ENCODE peak calls at places on chromosomes 12 and 14, in seven cellular contexts. One of them, this sample, is unnamed.
A peak's percentile ranks its signal among the peaks of the same experiment; 100 is the strongest.

GRCh38 chr14:89186850-89187376 is 230.1 kb downstream of the FOXN3 start:
- DNase-seq in anterior cingulate cortex: no peak
- DNase-seq in stimulated activated CD8-positive, alpha-beta memory T cell treated with anti-CD3 and anti-CD28 coated beads, Interleukin-15, amount 100 ng/mL, for 24 hours: no peak
- DNase-seq in H9: no peak
- DNase-seq in T follicular helper cell: no peak
- DNase-seq in activated gamma-delta T cell: no peak
- DNase-seq in H54: no peak
- DNase-seq in this sample: no peak

GRCh38 chr14:95237121-95237876 is 80.0 kb upstream of the DICER1 start:
- DNase-seq in anterior cingulate cortex: no peak
- DNase-seq in stimulated activated CD8-positive, alpha-beta memory T cell treated with anti-CD3 and anti-CD28 coated beads, Interleukin-15, amount 100 ng/mL, for 24 hours: no peak
- DNase-seq in H9: no peak
- DNase-seq in T follicular helper cell: no peak
- DNase-seq in activated gamma-delta T cell: no peak
- DNase-seq in H54: no peak
- DNase-seq in this sample: no peak

GRCh38 chr12:123948401-123949117 is 24.1 kb downstream of the CCDC92 start:
- DNase-seq in anterior cingulate cortex: no peak
- DNase-seq in stimulated activated CD8-positive, alpha-beta memory T cell treated with anti-CD3 and anti-CD28 coated beads, Interleukin-15, amount 100 ng/mL, for 24 hours: no peak
- DNase-seq in H9: peak; percentile 26
- DNase-seq in T follicular helper cell: no peak
- DNase-seq in activated gamma-delta T cell: no peak
- DNase-seq in H54: no peak
- DNase-seq in this sample: no peak

GRCh38 chr14:101477648-101478047 is 83.6 kb upstream of the DIO3 start:
- DNase-seq in anterior cingulate cortex: no peak
- DNase-seq in stimulated activated CD8-positive, alpha-beta memory T cell treated with anti-CD3 and anti-CD28 coated beads, Interleukin-15, amount 100 ng/mL, for 24 hours: no peak
- DNase-seq in H9: no peak
- DNase-seq in T follicular helper cell: no peak
- DNase-seq in activated gamma-delta T cell: no peak
- DNase-seq in H54: no peak
- DNase-seq in this sample: no peak

GRCh38 chr12:41274643-41275042 is 86.5 kb downstream of the PDZRN4 start:
- DNase-seq in anterior cingulate cortex: no peak
- DNase-seq in stimulated activated CD8-positive, alpha-beta memory T cell treated with anti-CD3 and anti-CD28 coated beads, Interleukin-15, amount 100 ng/mL, for 24 hours: no peak
- DNase-seq in H9: no peak
- DNase-seq in T follicular helper cell: no peak
- DNase-seq in activated gamma-delta T cell: no peak
- DNase-seq in H54: no peak
- DNase-seq in this sample: no peak

GRCh38 chr12:4439736-4440135 is 5.9 kb downstream of the FGF6 start:
- DNase-seq in anterior cingulate cortex: no peak
- DNase-seq in stimulated activated CD8-positive, alpha-beta memory T cell treated with anti-CD3 and anti-CD28 coated beads, Interleukin-15, amount 100 ng/mL, for 24 hours: no peak
- DNase-seq in H9: no peak
- DNase-seq in T follicular helper cell: no peak
- DNase-seq in activated gamma-delta T cell: no peak
- DNase-seq in H54: no peak
- DNase-seq in this sample: no peak

GRCh38 chr14:105229099-105229655 is 19.2 kb upstream of the BTBD6 start:
- DNase-seq in anterior cingulate cortex: no peak
- DNase-seq in stimulated activated CD8-positive, alpha-beta memory T cell treated with anti-CD3 and anti-CD28 coated beads, Interleukin-15, amount 100 ng/mL, for 24 hours: no peak
- DNase-seq in H9: no peak
- DNase-seq in T follicular helper cell: no peak
- DNase-seq in activated gamma-delta T cell: no peak
- DNase-seq in H54: no peak
- DNase-seq in this sample: no peak

GRCh38 chr14:92397140-92397815 is 74.3 kb downstream of the SLC24A4 start:
- DNase-seq in anterior cingulate cortex: no peak
- DNase-seq in stimulated activated CD8-positive, alpha-beta memory T cell treated with anti-CD3 and anti-CD28 coated beads, Interleukin-15, amount 100 ng/mL, for 24 hours: no peak
- DNase-seq in H9: no peak
- DNase-seq in T follicular helper cell: no peak
- DNase-seq in activated gamma-delta T cell: no peak
- DNase-seq in H54: peak; percentile 89
- DNase-seq in this sample: peak; percentile 89

GRCh38 chr14:47539065-47539464 is 136.3 kb downstream of the MDGA2 start:
- DNase-seq in anterior cingulate cortex: no peak
- DNase-seq in stimulated activated CD8-positive, alpha-beta memory T cell treated with anti-CD3 and anti-CD28 coated beads, Interleukin-15, amount 100 ng/mL, for 24 hours: no peak
- DNase-seq in H9: peak; percentile 42
- DNase-seq in T follicular helper cell: no peak
- DNase-seq in activated gamma-delta T cell: no peak
- DNase-seq in H54: peak; percentile 2
- DNase-seq in this sample: no peak

GRCh38 chr14:96634896-96635295 is 132.7 kb downstream of the PAPOLA start:
- DNase-seq in anterior cingulate cortex: no peak
- DNase-seq in stimulated activated CD8-positive, alpha-beta memory T cell treated with anti-CD3 and anti-CD28 coated beads, Interleukin-15, amount 100 ng/mL, for 24 hours: no peak
- DNase-seq in H9: no peak
- DNase-seq in T follicular helper cell: no peak
- DNase-seq in activated gamma-delta T cell: no peak
- DNase-seq in H54: no peak
- DNase-seq in this sample: no peak

GRCh38 chr12:79217306-79217705 is 352.7 kb downstream of the SYT1 start:
- DNase-seq in anterior cingulate cortex: no peak
- DNase-seq in stimulated activated CD8-positive, alpha-beta memory T cell treated with anti-CD3 and anti-CD28 coated beads, Interleukin-15, amount 100 ng/mL, for 24 hours: no peak
- DNase-seq in H9: no peak
- DNase-seq in T follicular helper cell: no peak
- DNase-seq in activated gamma-delta T cell: no peak
- DNase-seq in H54: no peak
- DNase-seq in this sample: no peak